ENCODE peak calls at places on chromosomes 12 and 14, in seven cellular contexts. P, E, L, T, H, V and F are unnamed samples.

GRCh38 chr12:114339626-114340025 is 66.3 kb downstream of the TBX5 start:
- DNase-seq in P (no peak), E (no peak), L (peak), T (no peak), H (no peak), V (no peak), F (peak)

GRCh38 chr14:93092606-93093556 is 22.8 kb downstream of the ITPK1 start:
- DNase-seq in P (no peak), E (no peak), L (no peak), T (no peak), H (no peak), V (no peak), F (no peak)

GRCh38 chr12:109949089-109949488 is 47.1 kb downstream of the GIT2 start:
- DNase-seq in P (no peak), E (no peak), L (peak), T (no peak), H (no peak), V (no peak), F (peak)

GRCh38 chr12:123949118-123949774 is 23.4 kb downstream of the CCDC92 start:
- DNase-seq in P (no peak), E (no peak), L (no peak), T (peak), H (no peak), V (no peak), F (no peak)

GRCh38 chr12:52631264-52631663 is 12.9 kb upstream of the KRT73 start:
- DNase-seq in P (no peak), E (no peak), L (no peak), T (no peak), H (no peak), V (no peak), F (no peak)

GRCh38 chr14:66600416-66600815 is 92.5 kb downstream of the GPHN start:
- DNase-seq in P (no peak), E (no peak), L (peak), T (no peak), H (no peak), V (no peak), F (peak)

GRCh38 chr12:121196902-121197301 is 13.0 kb upstream of the P2RX4 start:
- DNase-seq in P (peak), E (no peak), L (no peak), T (peak), H (no peak), V (no peak), F (no peak)

GRCh38 chr12:94263905-94264655 is 115.7 kb downstream of the PLXNC1 start:
- DNase-seq in P (no peak), E (no peak), L (peak), T (no peak), H (no peak), V (no peak), F (no peak)

GRCh38 chr12:50242751-50243191 is 40.5 kb downstream of the LIMA1 start:
- DNase-seq in P (no peak), E (no peak), L (peak), T (no peak), H (no peak), V (no peak), F (peak)

GRCh38 chr14:92040431-92041040 is 677 bp upstream of the TRIP11 start:
- DNase-seq in P (no peak), E (no peak), L (peak), T (peak), H (no peak), V (peak), F (peak)

GRCh38 chr12:76591461-76591860 is 31.9 kb upstream of the OSBPL8 start:
- DNase-seq in P (no peak), E (no peak), L (peak), T (no peak), H (no peak), V (no peak), F (peak)

GRCh38 chr12:57460457-57461325 is 1.1 kb downstream of the GLI1 start:
- DNase-seq in P (no peak), E (no peak), L (no peak), T (no peak), H (no peak), V (no peak), F (no peak)

GRCh38 chr14:61549425-61549824 is 145.9 kb upstream of the HIF1A start:
- DNase-seq in P (no peak), E (no peak), L (no peak), T (no peak), H (no peak), V (no peak), F (peak)

GRCh38 chr12:107528731-107529365 is 156.8 kb upstream of the PWP1 start:
- DNase-seq in P (no peak), E (no peak), L (no peak), T (no peak), H (no peak), V (no peak), F (no peak)

GRCh38 chr12:123036471-123037285 is 56.2 kb downstream of the ARL6IP4 start:
- DNase-seq in P (no peak), E (no peak), L (no peak), T (peak), H (no peak), V (no peak), F (no peak)

GRCh38 chr14:99287269-99287942 is 15.4 kb upstream of the BCL11B start:
- DNase-seq in P (peak), E (no peak), L (no peak), T (no peak), H (no peak), V (no peak), F (no peak)

GRCh38 chr12:20946732-20947131 is 136.2 kb downstream of the SLCO1B3 start:
- DNase-seq in P (no peak), E (no peak), L (peak), T (peak), H (no peak), V (peak), F (no peak)